ENCODE peak calls at places on chromosomes 12 and 14, in seven cellular contexts. K is pancreas; G is brain microvascular endothelial cell; Z is heart right ventricle; A is thyroid gland; T is CD8-positive, alpha-beta T cell; L is hepatocyte. X is an unnamed sample. For H3K36me3, the result is how much of the 10 kb centered on the place peaks cover.

GRCh38 chr14:69685716-69686115 is 74.3 kb downstream of the SUSD6 start:
- DNase-seq in K (peak), T (no peak), A (peak), G (no peak), Z (peak), L (peak), X (no peak)

GRCh38 chr12:40137252-40137651 is 31.4 kb upstream of the SLC2A13 start:
- DNase-seq in K (no peak), T (no peak), Z (no peak), G (peak), L (no peak), A (no peak), X (no peak)

GRCh38 chr14:68911594-68912227 is 67.4 kb downstream of the ACTN1 start:
- DNase-seq in A (peak), L (peak), G (peak), T (peak), Z (peak), K (peak), X (no peak)

GRCh38 chr14:104826197-104826857 is 25.4 kb downstream of the ZBTB42 start:
- DNase-seq in A (peak), Z (peak), L (peak), K (peak), T (peak), G (peak), X (no peak)

GRCh38 chr12:19576421-19576925 is 137.2 kb downstream of the AEBP2 start:
- DNase-seq in Z (no peak), T (no peak), L (no peak), G (no peak), K (no peak), A (no peak), X (no peak)

GRCh38 chr12:113359133-113359938 is 949 bp downstream of the PLBD2 start:
- DNase-seq in A (peak), G (no peak), L (no peak), Z (peak), K (no peak), T (no peak), X (no peak)

GRCh38 chr12:74586251-74586650 is 48.6 kb downstream of the ATXN7L3B start:
- DNase-seq in L (no peak), Z (no peak), A (no peak), K (no peak), G (no peak), T (no peak), X (no peak)

GRCh38 chr12:85798122-85798521 is 38.1 kb downstream of the RASSF9 start:
- DNase-seq in K (no peak), A (no peak), L (no peak), T (no peak), G (no peak), Z (no peak), X (no peak)

GRCh38 chr14:74955229-74955999 is at the start of gene PGF:
- DNase-seq in T (no peak), A (peak), Z (peak), G (no peak), L (peak), K (peak), X (no peak)

GRCh38 chr12:70052476-70052875 is 190.8 kb upstream of the CNOT2 start:
- DNase-seq in A (no peak), T (no peak), K (no peak), Z (no peak), G (no peak), L (no peak), X (no peak)

GRCh38 chr14:101972126-101972785 is 7.9 kb downstream of the DYNC1H1 start:
- DNase-seq in L (peak), T (no peak), K (no peak), Z (peak), A (peak), G (peak), X (peak)

GRCh38 chr12:46744256-46744655 is 81.5 kb downstream of the SLC38A4 start:
- DNase-seq in L (no peak), Z (no peak), K (no peak), A (no peak), G (no peak), T (no peak), X (no peak)

GRCh38 chr12:96395236-96395635 is 5.0 kb downstream of the CDK17 start:
- DNase-seq in G (no peak), A (no peak), T (no peak), Z (no peak), L (no peak), K (no peak), X (no peak)

GRCh38 chr14:24132061-24132685 is 1.7 kb downstream of the FITM1 start:
- DNase-seq in A (peak), L (no peak), K (peak), Z (peak), G (no peak), T (peak), X (no peak)

GRCh38 chr14:24311837-24312615 is 724 bp downstream of the LTB4R start:
- DNase-seq in G (no peak), L (no peak), A (peak), Z (no peak), K (no peak), T (no peak), X (no peak)

GRCh38 chr12:100368066-100368465 is 11.2 kb downstream of the SLC17A8 start:
- DNase-seq in A (no peak), K (no peak), T (no peak), Z (no peak), G (no peak), L (no peak), X (no peak)

GRCh38 chr12:95529693-95530225 is 21.5 kb downstream of the USP44 start:
- DNase-seq in T (no peak), Z (no peak), A (no peak), G (no peak), L (no peak), K (no peak), X (no peak)

GRCh38 chr12:49888461-49889151 is 15.1 kb downstream of the FAIM2 start:
- DNase-seq in Z (no peak), G (no peak), A (no peak), K (peak), T (no peak), L (no peak), X (no peak)

GRCh38 chr14:95410838-95411237 is 91.1 kb upstream of the CLMN start:
- DNase-seq in A (no peak), L (no peak), T (no peak), K (no peak), Z (no peak), G (no peak), X (no peak)

GRCh38 chr12:92463171-92463570 is 239.6 kb upstream of the PLEKHG7 start:
- DNase-seq in T (no peak), K (no peak), L (no peak), A (no peak), G (no peak), Z (no peak), X (no peak)

GRCh38 chr12:51593539-51593938 is 2.5 kb downstream of the SCN8A start:
- DNase-seq in A (peak), K (no peak), G (peak), T (no peak), L (peak), Z (no peak), X (peak)

GRCh38 chr12:110367209-110367864 is 36.2 kb downstream of the ANAPC7 start:
- DNase-seq in A (peak), T (no peak), G (peak), K (no peak), L (peak), Z (no peak), X (no peak)

GRCh38 chr12:67958187-67958586 is 31.1 kb upstream of the IFNG-AS1 start:
- DNase-seq in G (no peak), L (no peak), Z (no peak), T (no peak), K (no peak), A (no peak), X (no peak)

GRCh38 chr12:3336606-3337311 is 154.2 kb upstream of the PRMT8 start:
- DNase-seq in T (no peak), Z (no peak), L (no peak), A (no peak), K (no peak), G (no peak), X (no peak)

GRCh38 chr14:73815849-73816816 is 35.5 kb upstream of the PTGR2 start:
- DNase-seq in T (no peak), Z (no peak), A (peak), L (no peak), K (no peak), G (no peak), X (no peak)

GRCh38 chr14:104360522-104360921 is 219.0 kb upstream of the C14orf180 start:
- DNase-seq in K (peak), Z (no peak), A (no peak), G (no peak), T (no peak), L (no peak), X (no peak)

GRCh38 chr14:24853446-24853845 is 196.5 kb downstream of the STXBP6 start:
- DNase-seq in K (no peak), A (no peak), T (no peak), G (no peak), Z (no peak), L (no peak), X (no peak)

GRCh38 chr12:93847517-93848452 is 170.6 kb downstream of the CRADD start:
- DNase-seq in G (no peak), Z (no peak), A (no peak), T (no peak), K (no peak), L (no peak), X (no peak)

GRCh38 chr12:75437564-75437963 is 43.0 kb upstream of the GLIPR1 start:
- DNase-seq in L (no peak), Z (no peak), T (no peak), K (no peak), A (no peak), G (peak), X (no peak)

GRCh38 chr12:67637718-67638117 is 10.8 kb upstream of the DYRK2 start:
- DNase-seq in T (no peak), A (no peak), L (no peak), G (no peak), K (no peak), Z (no peak), X (no peak)

DNA sequence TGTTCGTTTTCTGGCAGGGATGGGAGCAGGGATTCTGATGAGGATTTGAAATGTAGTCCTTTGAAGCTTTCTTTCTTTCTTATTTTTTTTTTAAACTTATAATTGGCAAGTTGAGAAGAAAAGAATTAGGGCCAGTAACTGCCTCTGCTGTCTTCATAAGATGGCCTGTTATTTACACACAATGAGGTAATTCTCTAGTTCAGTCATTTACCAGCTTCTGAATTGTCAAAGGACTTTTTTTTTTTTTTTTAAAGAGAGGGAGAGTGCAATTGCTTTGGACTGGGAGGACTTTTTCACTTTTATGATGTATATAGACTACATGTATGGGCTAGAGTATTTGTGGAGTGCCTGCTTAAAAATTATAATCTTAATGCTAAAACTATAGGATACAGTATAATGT is 29.1 kb downstream of the PALS1 start:
- DNase-seq in T (no peak), Z (no peak), L (no peak), A (no peak), K (no peak), G (no peak), X (no peak)
- H3K4me3 ChIP-seq in T (no peak), Z (peak), L (no peak), A (no peak), K (no peak), G (no peak), X (no peak)

GRCh38 chr12:1629338-1630080 is 478 bp downstream of the WNT5B start:
- DNase-seq in K (peak), Z (no peak), L (peak), T (no peak), A (no peak), G (no peak), X (no peak)
- TF ChIP-seq CTCF in K (no peak), Z (no peak), L (no peak), T (no peak), A (no peak), G (peak), X (peak)

GRCh38 chr12:308511-308910 is 45.9 kb upstream of the SLC6A13 start:
- DNase-seq in T (no peak), Z (no peak), L (no peak), K (no peak), A (no peak), G (no peak), X (no peak)

GRCh38 chr12:304815-305214 is 42.2 kb upstream of the SLC6A13 start:
- DNase-seq in G (no peak), L (no peak), A (no peak), K (no peak), T (no peak), Z (no peak), X (no peak)

DNA sequence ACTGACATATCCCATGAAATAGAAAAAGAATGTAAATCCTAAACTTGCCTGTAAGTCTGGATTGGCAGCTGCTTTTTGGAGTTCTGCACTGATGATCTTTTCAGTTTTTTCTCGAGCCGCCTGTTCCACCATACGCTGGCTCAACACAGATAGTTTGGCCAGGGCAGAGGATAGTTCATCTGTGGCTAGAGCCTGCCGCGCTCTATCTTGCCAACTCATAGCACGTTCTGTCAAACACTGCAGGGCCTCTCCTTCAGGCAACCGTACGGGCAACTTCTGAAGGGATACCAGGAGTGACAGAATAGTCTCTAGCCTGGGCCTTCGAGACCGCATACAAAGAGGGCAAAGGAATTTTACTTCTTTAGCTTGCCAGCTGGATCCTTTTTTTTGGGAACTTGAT is 44.8 kb upstream of the SLC6A13 start:
- DNase-seq in Z (no peak), A (no peak), K (no peak), G (no peak), L (no peak), T (no peak), X (no peak)
- H3K36me3 ChIP-seq in Z (half or more), A (half or more), K (under half), G (half or more), L (under half), T (half or more), X (under half)

DNA sequence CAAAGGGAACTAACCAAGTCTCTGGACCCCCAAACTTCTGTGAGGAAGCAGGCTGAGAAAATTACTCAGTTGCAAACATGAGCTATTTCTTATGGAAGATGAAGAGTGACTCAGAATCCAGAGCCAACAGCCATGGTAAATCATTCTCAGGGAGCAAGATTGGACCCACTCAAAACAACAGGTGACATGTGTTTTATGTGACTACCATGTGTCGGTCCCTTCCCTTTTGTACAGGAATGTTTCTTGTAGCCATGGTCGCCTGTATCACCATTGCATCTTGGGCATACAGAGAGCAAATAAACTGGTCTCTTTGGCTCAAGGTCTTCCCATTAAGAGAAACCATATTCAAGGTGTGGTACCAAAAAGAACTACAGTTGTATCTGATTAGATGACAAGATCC is 75.4 kb upstream of the COCH start:
- DNase-seq in L (no peak), Z (no peak), T (no peak), G (no peak), A (no peak), K (no peak), X (no peak)
- H3K4me3 ChIP-seq in L (no peak), Z (no peak), T (no peak), G (no peak), A (no peak), K (no peak), X (no peak)

X was measured in kidney epithelial cell.